ENCODE peak calls at places on chromosomes 5 and 9, in ten cellular contexts. H is HCT116, I is T follicular helper cell, C is amygdala, W is T-helper 1 cell, J is stomach, Y is NCI-H1930, R is IMR-90, F is A549, X is RWPE1. G is an unnamed sample.

GRCh38 chr9:26725573-26725972 is 167.0 kb downstream of the CAAP1 start:
- DNase-seq in F (no peak), H (no peak), W (no peak), R (no peak), J (no peak), I (no peak), Y (no peak), X (no peak), C (no peak), G (no peak)

GRCh38 chr9:130835441-130836298 is 616 bp downstream of the ABL1 start:
- DNase-seq in C (no peak), J (peak; percentile 51), F (peak; percentile 45), I (no peak), X (peak; percentile 55), Y (no peak), W (peak; percentile 31), R (peak; percentile 61), H (no peak), G (no peak)

GRCh38 chr5:170986598-170986997 is 124.8 kb downstream of the RANBP17 start:
- DNase-seq in C (no peak), X (no peak), I (no peak), R (peak; percentile 42), F (no peak), H (no peak), W (no peak), Y (no peak), J (no peak), G (no peak)

GRCh38 chr9:115414561-115414960 is 296.6 kb upstream of the TNC start:
- DNase-seq in I (no peak), X (no peak), W (no peak), Y (no peak), R (no peak), H (no peak), C (no peak), J (no peak), F (no peak), G (no peak)

GRCh38 chr9:91207481-91207888 is 154.2 kb downstream of the AUH start:
- DNase-seq in H (no peak), W (no peak), R (peak; percentile 88), J (no peak), Y (no peak), F (no peak), C (no peak), X (no peak), I (no peak), G (no peak)

GRCh38 chr5:53151713-53152458 is 42.3 kb upstream of the MOCS2 start:
- DNase-seq in I (no peak), J (peak; percentile 34), H (no peak), R (peak; percentile 93), X (no peak), F (no peak), C (no peak), Y (no peak), W (no peak), G (no peak)

GRCh38 chr5:37132646-37133045 is 116.5 kb downstream of the CPLANE1 start:
- DNase-seq in Y (no peak), F (no peak), C (no peak), X (no peak), R (peak; percentile 70), I (no peak), H (no peak), J (no peak), W (no peak), G (no peak)

GRCh38 chr9:138117101-138117750 is 239.6 kb downstream of the CACNA1B start:
- DNase-seq in J (peak; percentile 5), F (no peak), Y (no peak), X (no peak), I (no peak), R (no peak), W (no peak), H (no peak), C (no peak), G (peak; percentile 17)

GRCh38 chr9:121599186-121599871 is 52.1 kb upstream of the DAB2IP start:
- DNase-seq in C (no peak), W (no peak), Y (no peak), J (peak; percentile 92), I (no peak), X (peak; percentile 86), F (peak; percentile 84), H (peak; percentile 71), R (peak; percentile 26), G (no peak)

GRCh38 chr9:99628843-99629242 is 192.8 kb upstream of the NR4A3 start:
- DNase-seq in I (no peak), C (no peak), H (no peak), F (no peak), R (no peak), Y (no peak), W (no peak), X (no peak), J (no peak), G (no peak)

GRCh38 chr9:114988962-114989599 is 58.7 kb upstream of the TNFSF8 start:
- DNase-seq in H (no peak), X (peak; percentile 24), Y (no peak), C (no peak), I (no peak), F (no peak), R (no peak), W (peak; percentile 66), J (no peak), G (no peak)

GRCh38 chr5:97100486-97100885 is 41.9 kb downstream of the LIX1 start:
- DNase-seq in W (no peak), R (peak; percentile 16), C (no peak), X (no peak), J (no peak), H (no peak), F (no peak), Y (no peak), I (no peak), G (no peak)

GRCh38 chr9:129996161-129996849 is 46.7 kb downstream of the FNBP1 start:
- DNase-seq in X (no peak), C (no peak), F (no peak), J (no peak), I (no peak), R (no peak), Y (no peak), H (no peak), W (no peak), G (no peak)

GRCh38 chr9:18747590-18747989 is 273.6 kb downstream of the ADAMTSL1 start:
- DNase-seq in Y (no peak), X (no peak), C (no peak), R (peak; percentile 5), F (no peak), I (no peak), H (no peak), J (no peak), W (no peak), G (no peak)

GRCh38 chr5:50666261-50667078 is at the start of gene PARP8:
- DNase-seq in X (peak; percentile 41), W (peak; percentile 41), F (peak; percentile 9), I (peak; percentile 24), R (peak; percentile 30), Y (no peak), C (peak; percentile 4), H (no peak), J (peak; percentile 51), G (peak; percentile 33)

GRCh38 chr5:151770383-151771258 is 1.1 kb upstream of the G3BP1 start:
- DNase-seq in I (no peak), J (peak; percentile 59), R (peak; percentile 42), H (no peak), W (no peak), Y (peak; percentile 39), C (peak; percentile 55), X (peak; percentile 60), F (peak; percentile 24), G (no peak)

GRCh38 chr5:106873558-106873957 is 797.2 kb downstream of the EFNA5 start:
- DNase-seq in H (no peak), X (peak; percentile 59), W (no peak), F (no peak), C (no peak), R (no peak), I (no peak), J (no peak), Y (no peak), G (no peak)

GRCh38 chr9:135907006-135907434 is 326 bp downstream of the CAMSAP1 start:
- DNase-seq in X (no peak), C (no peak), W (no peak), H (no peak), Y (no peak), R (peak; percentile 28), I (no peak), F (no peak), J (no peak), G (no peak)

GRCh38 chr9:113526841-113527240 is 63.3 kb downstream of the RGS3 start:
- DNase-seq in C (peak; percentile 17), X (no peak), W (no peak), J (no peak), H (no peak), I (no peak), R (peak; percentile 18), F (no peak), Y (no peak), G (peak; percentile 36)

G was measured in CD8-positive, alpha-beta memory T cell.